ENCODE peak calls at places on chromosome X, in ten cellular contexts. G, H, Q, D, K, Z, R, O, E and A are unnamed samples.

GRCh38 chrX:17397074-17397473 is 22.1 kb downstream of the NHS start:
- DNase-seq in G (no peak), H (peak; percentile 61), Q (no peak), D (peak; percentile 48), K (no peak), Z (no peak), R (no peak), O (no peak), E (no peak), A (no peak)

GRCh38 chrX:69133561-69134542 is 31.4 kb downstream of the PJA1 start:
- DNase-seq in G (peak; percentile 54), H (peak; percentile 75), Q (no peak), D (peak; percentile 78), K (peak; percentile 84), Z (no peak), R (peak; percentile 87), O (no peak), E (peak; percentile 21), A (peak; percentile 46)

GRCh38 chrX:69063486-69063885 is 101.8 kb downstream of the PJA1 start:
- DNase-seq in G (no peak), H (no peak), Q (no peak), D (no peak), K (no peak), Z (no peak), R (peak; percentile 17), O (no peak), E (no peak), A (no peak)

GRCh38 chrX:9591496-9591895 is 126.6 kb downstream of the TBL1X start:
- DNase-seq in G (no peak), H (no peak), Q (no peak), D (no peak), K (no peak), Z (no peak), R (no peak), O (no peak), E (no peak), A (no peak)

GRCh38 chrX:38817004-38817703 is 15.9 kb downstream of the MID1IP1 start:
- DNase-seq in G (no peak), H (peak; percentile 33), Q (no peak), D (peak; percentile 43), K (peak; percentile 57), Z (no peak), R (peak; percentile 57), O (peak; percentile 26), E (peak; percentile 67), A (no peak)

GRCh38 chrX:18886344-18887161 is 97.4 kb downstream of the PHKA2 start:
- DNase-seq in G (peak; percentile 22), H (peak; percentile 57), Q (peak; percentile 81), D (peak; percentile 41), K (peak; percentile 56), Z (no peak), R (peak; percentile 83), O (peak; percentile 48), E (peak; percentile 85), A (no peak)

GRCh38 chrX:3771756-3772155 is 58.3 kb upstream of the PRKX start:
- DNase-seq in G (no peak), H (no peak), Q (no peak), D (no peak), K (no peak), Z (no peak), R (no peak), O (no peak), E (no peak), A (no peak)

GRCh38 chrX:118698516-118699247 is 28.7 kb upstream of the IL13RA1 start:
- DNase-seq in G (no peak), H (peak; percentile 84), Q (no peak), D (peak; percentile 11), K (no peak), Z (no peak), R (no peak), O (no peak), E (no peak), A (no peak)

GRCh38 chrX:154799554-154800348 is 5.5 kb downstream of the MPP1 start:
- DNase-seq in G (no peak), H (peak; percentile 24), Q (no peak), D (no peak), K (peak; percentile 48), Z (no peak), R (peak; percentile 67), O (no peak), E (peak; percentile 71), A (no peak)

GRCh38 chrX:106780664-106781377 is 21.7 kb upstream of the TBC1D8B start:
- DNase-seq in G (no peak), H (peak; percentile 48), Q (no peak), D (no peak), K (no peak), Z (no peak), R (no peak), O (no peak), E (no peak), A (no peak)

GRCh38 chrX:71111141-71111843 is at the start of gene IL2RG:
- DNase-seq in G (no peak), H (peak; percentile 18), Q (no peak), D (no peak), K (no peak), Z (no peak), R (no peak), O (peak; percentile 76), E (peak; percentile 70), A (no peak)

GRCh38 chrX:107683124-107683895 is 55.0 kb downstream of the PRPS1 start:
- DNase-seq in G (no peak), H (no peak), Q (no peak), D (no peak), K (peak; percentile 56), Z (no peak), R (peak; percentile 38), O (no peak), E (no peak), A (no peak)

GRCh38 chrX:40439625-40440532 is 140.9 kb upstream of the ATP6AP2 start:
- DNase-seq in G (no peak), H (no peak), Q (no peak), D (no peak), K (no peak), Z (no peak), R (no peak), O (no peak), E (no peak), A (no peak)

GRCh38 chrX:41499984-41500383 is 52.8 kb downstream of the NYX start:
- DNase-seq in G (no peak), H (no peak), Q (no peak), D (no peak), K (no peak), Z (no peak), R (no peak), O (no peak), E (no peak), A (no peak)

GRCh38 chrX:9494806-9495205 is 29.9 kb downstream of the TBL1X start:
- DNase-seq in G (no peak), H (no peak), Q (no peak), D (peak; percentile 43), K (peak; percentile 25), Z (no peak), R (no peak), O (no peak), E (no peak), A (peak; percentile 52)

DNA sequence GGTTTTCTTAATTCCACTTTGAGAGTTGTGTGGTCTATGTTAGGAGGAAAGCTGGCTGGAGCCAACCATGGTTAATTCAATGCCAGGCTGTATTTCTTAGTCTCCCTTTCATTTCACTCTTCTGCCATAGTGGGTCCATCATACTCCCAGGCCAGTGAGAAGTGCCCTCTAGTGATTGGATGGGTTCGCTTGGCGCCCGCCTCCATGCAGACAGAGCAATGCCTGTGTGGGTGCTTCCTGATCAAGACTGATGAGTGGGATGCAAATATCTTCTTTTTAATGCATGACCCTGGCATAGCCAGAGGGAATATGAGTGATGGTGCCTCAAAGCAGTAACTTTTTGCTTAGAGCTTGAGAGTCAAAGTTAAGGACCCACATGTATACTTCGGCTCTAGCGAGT is 6.4 kb downstream of the BMX start:
- DNase-seq in G (no peak), H (no peak), Q (no peak), D (no peak), K (no peak), Z (no peak), R (no peak), O (no peak), E (no peak), A (no peak)
- TF ChIP-seq CTCF in G (no peak), H (no peak), Q (no peak), D (no peak), K (no peak), Z (no peak), R (no peak), O (no peak), E (no peak), A (no peak)

GRCh38 chrX:33128048-33128805 is 83.1 kb downstream of the DMD start:
- DNase-seq in G (no peak), H (no peak), Q (no peak), D (no peak), K (no peak), Z (no peak), R (peak; percentile 47), O (no peak), E (no peak), A (no peak)

GRCh38 chrX:33126469-33126868 is 84.9 kb downstream of the DMD start:
- DNase-seq in G (no peak), H (no peak), Q (no peak), D (no peak), K (no peak), Z (no peak), R (no peak), O (no peak), E (no peak), A (no peak)
- H3K4me3 ChIP-seq in G (no peak overlapping the region), H (no peak overlapping the region), Q (no peak overlapping the region), D (no peak overlapping the region), K (no peak overlapping the region), Z (no peak overlapping the region), R (no peak overlapping the region), O (no peak overlapping the region), E (no peak overlapping the region), A (no peak overlapping the region)

DNA sequence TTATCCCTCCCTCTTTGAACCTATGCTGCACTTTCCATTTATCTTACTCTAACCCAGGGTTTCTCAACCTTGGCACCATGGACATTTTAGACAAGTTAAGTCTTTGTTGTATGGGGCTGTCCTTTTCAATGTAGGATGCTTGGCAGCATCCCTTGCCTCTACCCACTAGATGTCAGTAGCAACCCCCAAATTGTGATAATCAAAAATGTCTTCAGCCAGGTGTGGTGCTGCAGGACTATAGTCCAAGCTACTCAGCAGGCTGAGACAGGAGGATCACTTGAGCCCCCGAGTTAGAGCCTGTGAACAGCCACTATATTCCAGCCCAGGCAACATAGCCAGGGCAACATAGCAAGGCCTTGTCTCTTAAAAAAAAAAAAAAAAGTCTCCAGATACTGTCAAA is 7.0 kb downstream of the LRCH2 start:
- DNase-seq in G (no peak), H (peak; percentile 36), Q (no peak), D (peak; percentile 7), K (peak; percentile 54), Z (no peak), R (peak; percentile 73), O (no peak), E (no peak), A (peak; percentile 5)
- TF ChIP-seq CTCF in G (peak; percentile 64), H (peak; percentile 44), Q (no peak), D (peak; percentile 49), K (peak; percentile 69), Z (peak; percentile 37), R (peak; percentile 87), O (no peak), E (no peak), A (peak; percentile 58)

GRCh38 chrX:13295841-13296240 is 24.0 kb downstream of the ATXN3L start:
- DNase-seq in G (no peak), H (peak; percentile 78), Q (no peak), D (no peak), K (no peak), Z (no peak), R (no peak), O (no peak), E (no peak), A (no peak)
- H3K4me3 ChIP-seq in G (no peak overlapping the region), H (no peak overlapping the region), Q (no peak overlapping the region), D (no peak overlapping the region), K (no peak overlapping the region), Z (no peak overlapping the region), R (no peak overlapping the region), O (no peak overlapping the region), E (no peak overlapping the region), A (no peak overlapping the region)

GRCh38 chrX:28659269-28659668 is 72.0 kb downstream of the IL1RAPL1 start:
- DNase-seq in G (no peak), H (no peak), Q (no peak), D (no peak), K (no peak), Z (no peak), R (peak; percentile 52), O (no peak), E (peak; percentile 17), A (no peak)
- TF ChIP-seq CTCF in G (peak; percentile 33), H (peak; percentile 7), Q (no peak), D (no peak), K (peak; percentile 16), Z (peak; percentile 6), R (peak; percentile 78), O (no peak), E (peak; percentile 22), A (no peak)